ENCODE peak calls at places on chromosomes 16 and 17, in six cellular contexts. D is colonic mucosa; V is T-helper 2 cell; X is activated CD4-positive, alpha-beta T cell treated with anti-CD3 and anti-CD28 coated beads, Interleukin-2, amount 50 U/mL, for 4 hours; A is cardiac fibroblast; J is activated effector memory CD4-positive, alpha-beta T cell treated with anti-CD3 and anti-CD28 coated beads, Interleukin-2, amount 50 U/mL, for 16 hours. E is an unnamed sample.

GRCh38 chr17:78961571-78961970 is 18.2 kb downstream of the LGALS3BP start:
- DNase-seq in D (no peak), V (no peak), X (no peak), A (no peak), J (no peak), E (no peak)

GRCh38 chr17:74259667-74260524 is 14.1 kb upstream of the DNAI2 start:
- DNase-seq in D (no peak), V (no peak), X (no peak), A (no peak), J (no peak), E (no peak)

GRCh38 chr16:88888778-88889387 is 22.4 kb upstream of the PABPN1L start:
- DNase-seq in D (no peak), V (no peak), X (no peak), A (no peak), J (no peak), E (no peak)

GRCh38 chr17:44121997-44122824 is 1.2 kb downstream of the HDAC5 start:
- DNase-seq in D (no peak), V (no peak), X (no peak), A (no peak), J (no peak), E (no peak)

GRCh38 chr17:79324219-79324618 is 249.6 kb downstream of the ENGASE start:
- DNase-seq in D (no peak), V (no peak), X (no peak), A (no peak), J (no peak), E (no peak)

GRCh38 chr17:2393954-2394749 is 6.7 kb downstream of the MNT start:
- DNase-seq in D (peak), V (no peak), X (no peak), A (no peak), J (no peak), E (no peak)

GRCh38 chr17:27888945-27889344 is 4.2 kb downstream of the LYRM9 start:
- DNase-seq in D (no peak), V (no peak), X (no peak), A (peak), J (no peak), E (peak)

GRCh38 chr16:83817022-83817421 is 9.2 kb downstream of the HSBP1 start:
- DNase-seq in D (no peak), V (no peak), X (no peak), A (no peak), J (no peak), E (no peak)

GRCh38 chr16:50688083-50688482 is 5.3 kb upstream of the NOD2 start:
- DNase-seq in D (no peak), V (no peak), X (no peak), A (no peak), J (no peak), E (no peak)

GRCh38 chr17:49845210-49845782 is 2.6 kb downstream of the TAC4 start:
- DNase-seq in D (no peak), V (no peak), X (no peak), A (no peak), J (no peak), E (no peak)

GRCh38 chr17:49789278-49789578 is 747 bp downstream of the KAT7 start:
- DNase-seq in D (no peak), V (no peak), X (no peak), A (no peak), J (no peak), E (no peak)

GRCh38 chr17:41864498-41864836 is 756 bp downstream of the KLHL11 start:
- DNase-seq in D (no peak), V (no peak), X (no peak), A (no peak), J (no peak), E (no peak)

E was measured in hepatocyte.